ENCODE peak calls at places on chromosome 22, in seven cellular contexts. U is HepG2, I is H1, Y is GM12892, F is K562, K is GM12878, J is SK-N-SH. S is an unnamed sample.

GRCh38 chr22:17733484-17733883 is 40.8 kb downstream of the BID start:
- DNase-seq in U (no peak), I (no peak), Y (no peak), F (no peak), K (no peak), J (no peak), S (no peak)

GRCh38 chr22:42177891-42178336 is 47.3 kb upstream of the CYP2D6 start:
- DNase-seq in U (no peak), I (no peak), Y (no peak), F (no peak), K (no peak), J (no peak), S (no peak)

GRCh38 chr22:23539135-23539838 is 40.8 kb downstream of the IGLL1 start:
- DNase-seq in U (peak; percentile 79), I (peak; percentile 82), Y (no peak), F (peak; percentile 63), K (peak; percentile 36), J (peak; percentile 71), S (peak; percentile 50)

GRCh38 chr22:23750744-23751440 is at the start of gene ZNF70:
- DNase-seq in U (peak; percentile 69), I (peak; percentile 90), Y (peak; percentile 90), F (peak; percentile 86), K (no peak), J (peak; percentile 97), S (peak; percentile 88)

GRCh38 chr22:48797731-48798130 is 1029.9 kb downstream of the BRD1 start:
- DNase-seq in U (no peak), I (no peak), Y (no peak), F (no peak), K (no peak), J (no peak), S (no peak)

GRCh38 chr22:44574057-44574456 is 76.0 kb upstream of the RTL6 start:
- DNase-seq in U (no peak), I (no peak), Y (no peak), F (no peak), K (no peak), J (no peak), S (no peak)

GRCh38 chr22:44484618-44485017 is 13.4 kb downstream of the RTL6 start:
- DNase-seq in U (no peak), I (no peak), Y (no peak), F (no peak), K (no peak), J (no peak), S (no peak)

GRCh38 chr22:42064629-42065028 is 6.0 kb downstream of the NAGA start:
- DNase-seq in U (no peak), I (peak; percentile 11), Y (no peak), F (no peak), K (no peak), J (no peak), S (no peak)

GRCh38 chr22:44003776-44004460 is 20.2 kb upstream of the PARVB start:
- DNase-seq in U (no peak), I (peak; percentile 62), Y (no peak), F (peak; percentile 37), K (no peak), J (no peak), S (no peak)

GRCh38 chr22:17999851-18000250 is 24.5 kb downstream of the MICAL3 start:
- DNase-seq in U (no peak), I (no peak), Y (no peak), F (no peak), K (no peak), J (no peak), S (no peak)

GRCh38 chr22:23179381-23180294 is 671 bp upstream of the BCR start:
- DNase-seq in U (no peak), I (no peak), Y (no peak), F (peak; percentile 86), K (no peak), J (no peak), S (no peak)

GRCh38 chr22:17486313-17486712 is 77.0 kb upstream of the SLC25A18 start:
- DNase-seq in U (peak; percentile 8), I (no peak), Y (no peak), F (peak; percentile 49), K (no peak), J (peak; percentile 11), S (no peak)

GRCh38 chr22:44383652-44384562 is 71.2 kb upstream of the SHISAL1 start:
- DNase-seq in U (no peak), I (no peak), Y (no peak), F (no peak), K (no peak), J (no peak), S (no peak)

GRCh38 chr22:19604711-19605268 is 80.6 kb upstream of the CLDN5 start:
- DNase-seq in U (peak; percentile 27), I (no peak), Y (no peak), F (peak; percentile 73), K (no peak), J (no peak), S (no peak)
- TF ChIP-seq POLR2AphosphoS5 in U (no peak), I (no peak), Y (no peak), F (no peak), K (no peak), J (no peak), S (no peak)

DNA sequence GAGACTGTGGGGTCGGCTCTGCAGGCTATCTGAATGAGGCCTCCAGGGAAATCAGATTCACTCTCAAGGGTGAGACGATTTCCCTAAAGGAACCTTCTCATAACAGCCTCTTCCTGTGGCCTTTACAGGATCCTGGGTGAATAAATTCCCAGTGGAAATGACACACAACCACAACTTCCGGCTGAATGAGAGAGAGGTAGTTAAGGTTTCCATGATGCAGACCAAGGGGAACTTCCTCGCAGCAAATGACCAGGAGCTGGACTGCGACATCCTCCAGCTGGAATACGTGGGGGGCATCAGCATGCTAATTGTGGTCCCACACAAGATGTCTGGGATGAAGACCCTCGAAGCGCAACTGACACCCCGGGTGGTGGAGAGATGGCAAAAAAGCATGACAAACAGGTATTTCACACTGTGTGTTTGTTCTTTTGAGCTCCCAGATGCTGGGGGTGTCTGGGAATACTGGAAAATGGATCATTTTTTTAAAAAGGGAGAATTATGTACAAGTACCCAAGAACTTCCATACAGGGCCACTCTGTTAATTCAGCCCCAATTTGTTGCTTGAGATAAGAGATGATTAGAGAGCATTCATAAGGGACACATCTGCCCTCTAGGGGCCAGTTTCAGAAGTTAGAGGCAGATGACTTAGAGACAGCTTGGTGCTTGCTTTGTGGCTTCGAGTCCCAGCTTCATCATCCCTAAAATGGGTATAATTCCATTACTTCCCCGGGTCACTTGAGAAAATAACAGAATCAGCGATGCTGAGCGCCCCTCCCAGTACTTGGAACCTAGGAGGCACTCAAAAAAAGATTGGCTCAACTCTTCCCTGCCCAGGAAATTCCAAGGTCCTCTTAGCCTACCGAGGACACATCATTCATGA is 10.2 kb downstream of the SERPIND1 start:
- DNase-seq in U (peak; percentile 70), I (peak; percentile 56), Y (peak; percentile 47), F (peak; percentile 93), K (peak; percentile 28), J (peak; percentile 59), S (peak; percentile 53)
- TF ChIP-seq TAF1 in U (no peak), I (no peak), Y (no peak), F (no peak), K (no peak), J (no peak), S (no peak)

DNA sequence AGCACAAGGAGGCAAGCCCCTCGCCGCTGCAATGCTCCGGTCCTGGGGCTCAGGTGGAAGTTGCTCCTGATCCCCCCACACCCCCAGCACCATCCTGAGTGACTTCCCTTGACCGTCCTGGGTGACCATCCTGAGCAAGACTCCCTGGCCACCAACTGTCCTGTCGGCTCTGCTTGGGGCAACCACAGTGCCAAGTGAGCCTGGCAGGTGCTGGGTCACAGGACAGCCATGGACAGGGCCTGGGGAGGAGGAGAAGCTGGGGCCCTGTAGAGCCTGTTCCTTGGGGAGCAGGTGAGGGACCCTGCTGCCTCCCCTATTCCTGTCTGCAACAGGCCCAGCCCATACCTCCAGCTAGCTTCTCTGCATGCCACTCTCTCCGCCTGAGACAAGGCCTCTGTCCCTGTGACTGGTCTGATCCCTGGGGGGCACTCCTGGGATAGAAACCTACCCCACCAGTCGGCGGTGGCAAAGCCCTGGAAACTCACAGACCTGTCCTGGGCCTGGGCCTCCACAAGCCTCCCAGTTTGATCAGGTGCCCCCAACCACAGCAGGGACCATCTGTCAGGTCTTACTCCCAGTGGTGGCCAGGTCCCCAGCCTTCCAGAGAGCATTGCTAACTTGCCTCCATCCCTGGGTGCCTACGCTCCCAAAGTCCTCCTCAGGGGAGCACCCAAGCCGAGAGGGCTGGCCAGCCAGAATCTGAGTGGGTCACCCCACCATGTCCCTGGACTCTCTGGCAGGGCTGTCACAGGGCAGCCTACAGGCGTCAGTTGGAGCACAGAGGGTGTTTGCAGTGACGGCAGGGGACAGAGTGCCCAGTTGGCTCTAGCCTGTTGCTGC is 68.7 kb upstream of the WNT7B start:
- DNase-seq in U (no peak), I (no peak), Y (no peak), F (no peak), K (no peak), J (no peak), S (no peak)
- TF ChIP-seq POLR2AphosphoS5 in U (no peak), I (no peak), Y (no peak), F (no peak), K (no peak), J (no peak), S (no peak)

DNA sequence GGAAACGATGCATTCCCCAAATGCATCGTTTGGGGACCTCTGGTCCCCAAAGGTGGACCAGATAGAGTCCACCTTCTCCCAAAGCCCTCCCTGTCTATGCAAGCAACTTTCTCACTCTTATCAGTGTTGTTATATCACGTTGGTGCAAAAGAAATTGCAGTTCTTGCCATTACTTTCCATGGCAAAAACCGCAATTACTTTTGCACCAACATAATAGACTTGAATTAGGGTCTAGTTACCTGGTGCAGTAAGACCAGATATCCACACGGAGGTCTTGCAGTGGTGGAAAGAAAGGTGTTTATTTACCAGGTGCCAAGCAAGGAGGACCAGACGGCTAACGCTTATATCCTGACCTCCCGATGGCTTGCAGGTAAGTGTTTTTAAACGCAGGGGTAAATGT is 129.0 kb downstream of the MIAT start:
- DNase-seq in U (no peak), I (no peak), Y (no peak), F (no peak), K (no peak), J (no peak), S (no peak)
- TF ChIP-seq TAF1 in U (no peak), I (no peak), Y (no peak), F (no peak), K (no peak), J (no peak), S (no peak)

GRCh38 chr22:35835998-35836691 is 118.5 kb downstream of the APOL5 start:
- DNase-seq in U (peak; percentile 71), I (no peak), Y (no peak), F (peak; percentile 13), K (no peak), J (peak; percentile 51), S (no peak)
- TF ChIP-seq POLR2AphosphoS5 in U (no peak), I (peak; percentile 48), Y (no peak), F (no peak), K (no peak), J (peak; percentile 83), S (no peak)

GRCh38 chr22:27627444-27627833 is 174.1 kb downstream of the MN1 start:
- DNase-seq in U (peak; percentile 87), I (no peak), Y (no peak), F (peak; percentile 42), K (no peak), J (no peak), S (no peak)
- TF ChIP-seq TAF1 in U (no peak), I (no peak), Y (no peak), F (no peak), K (no peak), J (no peak), S (no peak)

S was measured in GM12891.